ENCODE peak calls at places on chromosome 2, in eight cellular contexts. B, V, G, T, H, A, M and Y are unnamed samples.
A peak's percentile ranks its signal among the peaks of the same experiment; 100 is the strongest.

GRCh38 chr2:232261776-232262175 is 116.8 kb upstream of the ALPP start:
- DNase-seq in T (no peak), M (no peak), A (no peak), B (no peak), G (no peak), V (no peak), H (no peak), Y (no peak)

GRCh38 chr2:920999-921398 is 29.6 kb upstream of the SNTG2 start:
- DNase-seq in A (no peak), G (no peak), H (no peak), B (no peak), T (no peak), V (no peak), M (no peak), Y (no peak)

GRCh38 chr2:138602166-138602460 is 100.5 kb downstream of the SPOPL start:
- DNase-seq in V (no peak), H (no peak), G (no peak), T (no peak), B (no peak), A (no peak), M (peak; percentile 80), Y (no peak)

GRCh38 chr2:240502430-240503121 is 55.2 kb downstream of the ANKMY1 start:
- DNase-seq in B (no peak), V (peak; percentile 4), A (no peak), G (no peak), M (no peak), T (no peak), H (no peak), Y (no peak)

GRCh38 chr2:187618813-187619212 is 64.6 kb upstream of the TFPI start:
- DNase-seq in H (no peak), G (no peak), T (no peak), V (no peak), M (no peak), B (peak; percentile 49), A (peak; percentile 31), Y (peak; percentile 4)

GRCh38 chr2:230444832-230445231 is 28.8 kb downstream of the SP100 start:
- DNase-seq in M (no peak), T (no peak), A (no peak), H (no peak), G (no peak), V (no peak), B (no peak), Y (no peak)

GRCh38 chr2:202378661-202379338 is 2.7 kb downstream of the BMPR2 start:
- DNase-seq in B (no peak), V (no peak), H (no peak), T (no peak), G (no peak), A (no peak), M (no peak), Y (no peak)

GRCh38 chr2:25378731-25379490 is 37.2 kb upstream of the DNMT3A start:
- DNase-seq in G (peak; percentile 19), V (peak; percentile 21), A (no peak), H (no peak), B (no peak), M (no peak), T (peak; percentile 84), Y (no peak)

GRCh38 chr2:38315707-38316333 is 61.3 kb downstream of the ATL2 start:
- DNase-seq in A (peak; percentile 54), B (peak; percentile 59), T (peak; percentile 64), G (peak; percentile 26), M (peak; percentile 21), H (no peak), V (no peak), Y (no peak)

GRCh38 chr2:199973703-199974102 is 18.3 kb downstream of the MAIP1 start:
- DNase-seq in T (peak; percentile 47), M (peak; percentile 20), G (no peak), B (peak; percentile 71), A (peak; percentile 48), V (no peak), H (no peak), Y (no peak)

GRCh38 chr2:231926761-231927565 is 767 bp upstream of the NPPC start:
- DNase-seq in V (no peak), M (peak; percentile 67), H (peak; percentile 54), B (peak; percentile 6), A (peak; percentile 56), G (peak; percentile 59), T (no peak), Y (no peak)

GRCh38 chr2:132256251-132256902 is 94.6 kb upstream of the ANKRD30BL start:
- DNase-seq in T (no peak), M (no peak), G (no peak), A (no peak), B (no peak), V (no peak), H (no peak), Y (no peak)

GRCh38 chr2:233976087-233976486 is 58.9 kb downstream of the TRPM8 start:
- DNase-seq in M (no peak), B (no peak), T (no peak), A (no peak), V (no peak), H (no peak), G (no peak), Y (no peak)